ENCODE peak calls at places on chromosomes 5 and 9, in eight cellular contexts. E is IMR-90, L is HCT116, I is cardiac muscle cell, R is A549, D is upper lobe of right lung, A is heart right ventricle, Q is fibroblast of lung. H is an unnamed sample. For H3K4me1, the result is how much of the 10 kb centered on the place peaks cover.

GRCh38 chr9:91483835-91484234 is 60.2 kb upstream of the NFIL3 start:
- DNase-seq in E (no peak), L (no peak), I (no peak), R (no peak), D (no peak), A (no peak), Q (peak), H (no peak)

GRCh38 chr5:64566531-64566930 is 60.7 kb downstream of the RGS7BP start:
- DNase-seq in E (no peak), L (no peak), I (no peak), R (no peak), D (no peak), A (no peak), Q (no peak), H (no peak)

GRCh38 chr9:115498338-115498737 is 380.4 kb upstream of the TNC start:
- DNase-seq in E (peak), L (no peak), I (no peak), R (peak), D (no peak), A (no peak), Q (no peak), H (no peak)

GRCh38 chr9:88583901-88584596 is 49.1 kb downstream of the NXNL2 start:
- DNase-seq in E (peak), L (no peak), I (peak), R (no peak), D (no peak), A (no peak), Q (peak), H (peak)

GRCh38 chr5:100731768-100732167 is 171.3 kb downstream of the ST8SIA4 start:
- DNase-seq in E (no peak), L (no peak), I (no peak), R (no peak), D (no peak), A (no peak), Q (no peak), H (no peak)

GRCh38 chr9:135839516-135839915 is 67.8 kb downstream of the CAMSAP1 start:
- DNase-seq in E (no peak), L (no peak), I (no peak), R (no peak), D (no peak), A (no peak), Q (no peak), H (no peak)

GRCh38 chr5:44868541-44868940 is 59.8 kb downstream of the MRPS30 start:
- DNase-seq in E (no peak), L (no peak), I (no peak), R (no peak), D (no peak), A (no peak), Q (peak), H (no peak)

GRCh38 chr9:113219972-113220371 is 1.1 kb downstream of the FKBP15 start:
- DNase-seq in E (peak), L (no peak), I (peak), R (no peak), D (no peak), A (no peak), Q (peak), H (no peak)

GRCh38 chr5:14367364-14367763 is 214.2 kb upstream of the OTULINL start:
- DNase-seq in E (no peak), L (no peak), I (no peak), R (no peak), D (no peak), A (no peak), Q (no peak), H (no peak)

GRCh38 chr9:120362446-120362845 is 217.5 kb downstream of the CDK5RAP2 start:
- DNase-seq in E (peak), L (no peak), I (peak), R (no peak), D (no peak), A (no peak), Q (peak), H (no peak)

GRCh38 chr5:74865799-74866652 is at the start of gene FAM169A:
- DNase-seq in E (peak), L (no peak), I (peak), R (peak), D (peak), A (peak), Q (peak), H (no peak)

GRCh38 chr5:179495906-179496455 is 54.4 kb upstream of the RUFY1 start:
- DNase-seq in E (no peak), L (no peak), I (no peak), R (no peak), D (no peak), A (no peak), Q (no peak), H (no peak)

GRCh38 chr5:4191024-4191423 is 595.4 kb downstream of the IRX1 start:
- DNase-seq in E (no peak), L (no peak), I (no peak), R (no peak), D (no peak), A (no peak), Q (no peak), H (no peak)

GRCh38 chr5:8033261-8033660 is 164.3 kb downstream of the MTRR start:
- DNase-seq in E (no peak), L (no peak), I (no peak), R (no peak), D (no peak), A (no peak), Q (no peak), H (no peak)

GRCh38 chr5:103112910-103113309 is 7.0 kb downstream of the GIN1 start:
- DNase-seq in E (no peak), L (no peak), I (no peak), R (no peak), D (no peak), A (no peak), Q (no peak), H (no peak)
- TF ChIP-seq CTCF in E (no peak), L (no peak), I (no peak), R (no peak), D (no peak), A (no peak), Q (no peak), H (no peak)

DNA sequence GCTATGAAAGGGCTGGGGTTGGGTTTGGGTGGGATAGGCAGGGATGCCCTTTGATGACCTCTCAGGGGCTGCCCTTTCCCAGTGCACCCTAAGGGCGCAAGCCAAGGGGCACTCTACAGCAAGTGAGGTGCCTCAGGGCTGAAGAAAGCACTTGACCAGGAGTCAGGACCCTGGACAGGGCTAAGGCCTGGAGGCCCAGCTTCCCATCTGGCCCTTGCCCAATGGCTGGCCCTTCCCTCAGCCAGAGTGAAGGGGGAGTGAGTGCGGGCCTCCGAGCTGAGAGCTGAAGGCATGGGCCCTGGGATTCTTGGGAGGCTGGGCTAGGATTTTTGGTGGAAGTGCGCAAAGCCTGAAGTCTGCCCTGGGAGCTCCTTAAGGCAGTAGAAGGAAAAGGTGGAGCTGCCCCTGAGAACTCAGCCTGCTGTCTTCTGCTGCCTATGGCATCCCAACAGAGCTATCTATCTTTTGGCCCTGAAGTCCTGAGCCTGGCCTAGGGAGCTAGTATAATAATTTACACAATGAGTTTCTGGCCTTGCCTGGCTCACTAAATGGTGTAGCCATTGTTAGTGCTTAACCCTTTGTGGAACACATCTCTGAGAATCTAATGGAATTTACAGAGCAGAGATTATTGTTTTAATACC is 16.4 kb downstream of the JADE2 start:
- DNase-seq in E (peak), L (no peak), I (peak), R (no peak), D (peak), A (peak), Q (no peak), H (no peak)
- H3K4me1 ChIP-seq in E (under half), L (under half), I (under half), R (under half), D (under half), A (under half), Q (under half), H (under half)

GRCh38 chr5:140926211-140926902 is at the start of gene PCDHAC1:
- DNase-seq in E (no peak), L (peak), I (peak), R (peak), D (peak), A (peak), Q (peak), H (peak)
- TF ChIP-seq CTCF in E (peak), L (peak), I (peak), R (peak), D (peak), A (peak), Q (peak), H (peak)

GRCh38 chr5:89440670-89441069 is 557.7 kb upstream of the MEF2C start:
- DNase-seq in E (no peak), L (no peak), I (no peak), R (no peak), D (no peak), A (no peak), Q (no peak), H (no peak)
- H3K4me1 ChIP-seq in E (under half), L (under half), I (under half), R (under half), D (under half), A (under half), Q (under half), H (under half)

GRCh38 chr9:86288501-86288900 is 6.2 kb upstream of the ISCA1 start:
- DNase-seq in E (no peak), L (no peak), I (no peak), R (no peak), D (no peak), A (no peak), Q (no peak), H (no peak)

GRCh38 chr9:86286278-86286677 is 3.9 kb upstream of the ISCA1 start:
- DNase-seq in E (no peak), L (no peak), I (no peak), R (no peak), D (no peak), A (no peak), Q (no peak), H (no peak)

GRCh38 chr9:86282979-86283535 is 719 bp upstream of the ISCA1 start:
- DNase-seq in E (peak), L (no peak), I (peak), R (peak), D (no peak), A (no peak), Q (peak), H (no peak)

GRCh38 chr9:86285247-86285646 is 2.9 kb upstream of the ISCA1 start:
- DNase-seq in E (no peak), L (no peak), I (no peak), R (no peak), D (no peak), A (no peak), Q (no peak), H (no peak)

GRCh38 chr9:86287013-86287412 is 4.7 kb upstream of the ISCA1 start:
- DNase-seq in E (peak), L (no peak), I (peak), R (peak), D (no peak), A (no peak), Q (peak), H (no peak)
- TF ChIP-seq CTCF in E (peak), L (peak), I (peak), R (peak), D (peak), A (no peak), Q (peak), H (peak)

DNA sequence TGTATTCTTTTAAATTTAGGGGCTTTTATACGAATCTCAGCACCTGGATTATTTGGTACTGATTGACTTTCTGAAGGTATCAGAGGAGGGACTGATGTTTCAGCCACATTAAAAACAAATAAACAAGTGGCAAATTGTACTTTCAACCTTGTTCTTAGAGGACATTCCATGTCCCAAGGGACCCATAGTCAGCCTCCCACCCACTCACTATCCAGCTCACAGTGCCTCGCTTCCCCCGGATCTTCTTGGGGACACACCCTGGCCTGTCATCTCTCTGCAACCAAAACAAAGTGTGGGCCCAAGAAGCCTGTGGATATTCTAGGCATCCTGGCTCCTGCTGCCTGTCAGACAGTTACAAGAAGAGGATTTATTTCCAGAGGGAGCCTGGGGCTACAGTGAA is 8.8 kb upstream of the BOD1 start:
- DNase-seq in E (no peak), L (no peak), I (no peak), R (no peak), D (no peak), A (no peak), Q (no peak), H (no peak)
- H3K4me1 ChIP-seq in E (under half), L (under half), I (under half), R (under half), D (under half), A (under half), Q (under half), H (under half)

GRCh38 chr5:66213533-66213932 is 69.4 kb downstream of the SREK1 start:
- DNase-seq in E (no peak), L (no peak), I (no peak), R (no peak), D (no peak), A (no peak), Q (no peak), H (no peak)
- TF ChIP-seq CTCF in E (no peak), L (no peak), I (no peak), R (no peak), D (no peak), A (no peak), Q (no peak), H (no peak)

GRCh38 chr9:136840140-136840876 is 2.0 kb upstream of the AJM1 start:
- DNase-seq in E (no peak), L (no peak), I (no peak), R (no peak), D (no peak), A (no peak), Q (no peak), H (no peak)

GRCh38 chr9:136837146-136837855 is 5.0 kb upstream of the AJM1 start:
- DNase-seq in E (no peak), L (no peak), I (no peak), R (no peak), D (no peak), A (no peak), Q (no peak), H (no peak)

GRCh38 chr9:136838314-136839228 is 3.7 kb upstream of the AJM1 start:
- DNase-seq in E (no peak), L (no peak), I (no peak), R (no peak), D (no peak), A (no peak), Q (no peak), H (no peak)

GRCh38 chr9:136839229-136840139 is 2.8 kb upstream of the AJM1 start:
- DNase-seq in E (no peak), L (no peak), I (no peak), R (no peak), D (no peak), A (no peak), Q (no peak), H (no peak)

GRCh38 chr9:136840877-136841645 is 1.2 kb upstream of the AJM1 start:
- DNase-seq in E (peak), L (no peak), I (peak), R (no peak), D (no peak), A (no peak), Q (peak), H (no peak)
- H3K4me1 ChIP-seq in E (under half), L (under half), I (under half), R (half or more), D (under half), A (under half), Q (under half), H (under half)

DNA sequence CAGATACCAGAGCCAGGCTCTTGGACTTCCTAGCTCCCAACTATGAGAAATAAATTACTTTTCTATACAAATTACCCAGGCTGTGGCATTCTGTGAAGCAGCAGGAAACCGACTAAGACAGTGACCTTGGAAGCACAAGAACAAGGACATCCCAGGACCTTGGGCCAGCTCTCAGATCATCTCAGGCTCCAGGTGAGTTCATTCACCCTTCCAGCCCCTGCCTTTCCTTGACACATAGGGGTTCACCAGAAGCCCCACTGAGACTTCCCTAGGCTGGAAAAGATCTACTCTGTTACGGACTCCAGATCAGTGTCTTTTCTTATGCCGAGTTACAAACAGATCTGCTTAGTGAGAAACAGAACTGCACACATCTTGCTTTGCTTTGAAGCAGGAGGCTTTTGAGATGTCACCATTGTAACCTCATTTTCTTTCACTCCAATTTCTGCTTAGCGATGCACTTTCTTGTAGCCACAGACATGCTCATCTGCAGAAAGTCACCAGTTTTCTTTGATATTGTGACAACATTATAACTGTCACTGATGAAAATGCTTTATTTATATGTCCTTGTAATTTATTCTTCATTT is 8.2 kb downstream of the CD180 start:
- DNase-seq in E (no peak), L (no peak), I (no peak), R (no peak), D (no peak), A (no peak), Q (no peak), H (no peak)
- TF ChIP-seq CTCF in E (no peak), L (no peak), I (no peak), R (no peak), D (no peak), A (no peak), Q (no peak), H (no peak)

DNA sequence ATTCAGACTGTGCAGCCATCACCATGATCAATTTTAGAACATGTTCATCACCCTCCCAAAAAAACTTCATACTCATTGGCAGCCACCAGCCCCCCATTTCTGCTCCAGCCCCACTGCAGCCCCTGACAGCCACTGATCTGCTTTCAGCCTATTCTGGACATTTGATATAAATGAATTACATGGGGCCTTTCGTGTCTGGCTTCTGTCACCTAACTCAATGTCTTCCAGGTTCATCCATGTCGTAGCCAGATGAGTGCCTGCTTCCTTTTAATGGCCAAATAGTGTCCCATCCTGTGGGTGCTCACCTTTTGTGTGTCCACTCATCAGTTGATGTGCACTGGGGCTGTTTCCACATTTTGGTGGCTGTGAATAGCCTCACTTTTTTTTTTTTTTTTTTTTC is 63.5 kb downstream of the HMCN2 start:
- DNase-seq in E (no peak), L (no peak), I (no peak), R (no peak), D (no peak), A (no peak), Q (no peak), H (no peak)
- H3K4me1 ChIP-seq in E (under half), L (under half), I (under half), R (under half), D (under half), A (under half), Q (under half), H (under half)